ENCODE peak calls at places on chromosome 15, in five cellular contexts. One of them, this sample, is unnamed.

GRCh38 chr15:90159213-90159612 is 41.9 kb upstream of the SEMA4B start:
- DNase-seq in astrocyte: no peak
- DNase-seq in IMR-90: no peak
- DNase-seq in fibroblast of lung: no peak
- DNase-seq in neuronal stem cell: no peak
- DNase-seq in this sample: no peak

GRCh38 chr15:94882071-94882712 is 650.8 kb downstream of the MCTP2 start:
- DNase-seq in IMR-90: no peak
- DNase-seq in fibroblast of lung: no peak
- DNase-seq in neuronal stem cell: no peak
- DNase-seq in astrocyte: no peak
- DNase-seq in this sample: peak; percentile 43

GRCh38 chr15:57923750-57924149 is 141.8 kb downstream of the ALDH1A2 start:
- DNase-seq in IMR-90: no peak
- DNase-seq in astrocyte: no peak
- DNase-seq in neuronal stem cell: no peak
- DNase-seq in fibroblast of lung: peak; percentile 18
- DNase-seq in this sample: no peak

GRCh38 chr15:66484539-66485112 is 12.9 kb downstream of the SNAPC5 start:
- DNase-seq in neuronal stem cell: no peak
- DNase-seq in IMR-90: no peak
- DNase-seq in astrocyte: no peak
- DNase-seq in fibroblast of lung: no peak
- DNase-seq in this sample: no peak

GRCh38 chr15:24835301-24835700 is 119.5 kb upstream of the SNRPN start:
- DNase-seq in IMR-90: no peak
- DNase-seq in neuronal stem cell: no peak
- DNase-seq in astrocyte: no peak
- DNase-seq in fibroblast of lung: no peak
- DNase-seq in this sample: no peak

GRCh38 chr15:72836676-72837325 is 53.2 kb upstream of the ADPGK start:
- DNase-seq in neuronal stem cell: no peak
- DNase-seq in fibroblast of lung: no peak
- DNase-seq in astrocyte: no peak
- DNase-seq in IMR-90: no peak
- DNase-seq in this sample: no peak

GRCh38 chr15:57547243-57547755 is 44.4 kb upstream of the MYZAP start:
- DNase-seq in IMR-90: no peak
- DNase-seq in fibroblast of lung: no peak
- DNase-seq in neuronal stem cell: no peak
- DNase-seq in astrocyte: no peak
- DNase-seq in this sample: no peak

GRCh38 chr15:40333922-40334492 is 6.7 kb downstream of the CCDC9B start:
- DNase-seq in IMR-90: peak; percentile 86
- DNase-seq in neuronal stem cell: no peak
- DNase-seq in fibroblast of lung: peak; percentile 60
- DNase-seq in astrocyte: peak; percentile 66
- DNase-seq in this sample: peak; percentile 87

GRCh38 chr15:66850078-66850991 is 148.3 kb downstream of the SMAD6 start:
- DNase-seq in fibroblast of lung: no peak
- DNase-seq in IMR-90: no peak
- DNase-seq in neuronal stem cell: no peak
- DNase-seq in astrocyte: no peak
- DNase-seq in this sample: peak; percentile 73

GRCh38 chr15:78910836-78911235 is 34.0 kb downstream of the CTSH start:
- DNase-seq in fibroblast of lung: no peak
- DNase-seq in neuronal stem cell: no peak
- DNase-seq in astrocyte: no peak
- DNase-seq in IMR-90: no peak
- DNase-seq in this sample: no peak

GRCh38 chr15:73937313-73937695 is 11.0 kb downstream of the LOXL1 start:
- DNase-seq in neuronal stem cell: no peak
- DNase-seq in IMR-90: no peak
- DNase-seq in fibroblast of lung: no peak
- DNase-seq in astrocyte: no peak
- DNase-seq in this sample: peak; percentile 54

GRCh38 chr15:44308415-44308814 is 19.9 kb downstream of the GOLM2 start:
- DNase-seq in astrocyte: no peak
- DNase-seq in fibroblast of lung: no peak
- DNase-seq in IMR-90: no peak
- DNase-seq in neuronal stem cell: no peak
- DNase-seq in this sample: no peak

GRCh38 chr15:69804786-69805185 is 292.9 kb downstream of the TLE3 start:
- DNase-seq in astrocyte: no peak
- DNase-seq in fibroblast of lung: no peak
- DNase-seq in IMR-90: no peak
- DNase-seq in neuronal stem cell: no peak
- DNase-seq in this sample: no peak

GRCh38 chr15:35705030-35705884 is 159.3 kb upstream of the DPH6 start:
- DNase-seq in IMR-90: no peak
- DNase-seq in fibroblast of lung: no peak
- DNase-seq in neuronal stem cell: no peak
- DNase-seq in astrocyte: no peak
- DNase-seq in this sample: no peak

GRCh38 chr15:86691091-86691490 is 611.4 kb downstream of the AGBL1 start:
- DNase-seq in fibroblast of lung: no peak
- DNase-seq in neuronal stem cell: no peak
- DNase-seq in astrocyte: peak; percentile 2
- DNase-seq in IMR-90: no peak
- DNase-seq in this sample: no peak

GRCh38 chr15:79680721-79681120 is 216.1 kb downstream of the MTHFS start:
- DNase-seq in neuronal stem cell: peak; percentile 56
- DNase-seq in fibroblast of lung: peak; percentile 20
- DNase-seq in astrocyte: peak; percentile 84
- DNase-seq in IMR-90: peak; percentile 88
- DNase-seq in this sample: no peak

GRCh38 chr15:57647791-57648130 is 56.1 kb downstream of the MYZAP start:
- DNase-seq in astrocyte: peak; percentile 30
- DNase-seq in neuronal stem cell: no peak
- DNase-seq in IMR-90: peak; percentile 5
- DNase-seq in fibroblast of lung: peak; percentile 14
- DNase-seq in this sample: peak; percentile 65

GRCh38 chr15:60006808-60007346 is 2.8 kb downstream of the FOXB1 start:
- DNase-seq in neuronal stem cell: no peak
- DNase-seq in IMR-90: no peak
- DNase-seq in astrocyte: no peak
- DNase-seq in fibroblast of lung: no peak
- DNase-seq in this sample: no peak

GRCh38 chr15:60012695-60013094 is 8.6 kb downstream of the FOXB1 start:
- DNase-seq in IMR-90: no peak
- DNase-seq in neuronal stem cell: no peak
- DNase-seq in astrocyte: no peak
- DNase-seq in fibroblast of lung: no peak
- DNase-seq in this sample: no peak

GRCh38 chr15:60009124-60009523 is 5.0 kb downstream of the FOXB1 start:
- DNase-seq in astrocyte: no peak
- DNase-seq in IMR-90: no peak
- DNase-seq in neuronal stem cell: no peak
- DNase-seq in fibroblast of lung: no peak
- DNase-seq in this sample: no peak

GRCh38 chr15:60009581-60010379 is 5.7 kb downstream of the FOXB1 start:
- DNase-seq in neuronal stem cell: peak; percentile 32
- DNase-seq in IMR-90: no peak
- DNase-seq in fibroblast of lung: no peak
- DNase-seq in astrocyte: no peak
- DNase-seq in this sample: no peak

GRCh38 chr15:60010467-60011257 is 6.6 kb downstream of the FOXB1 start:
- DNase-seq in IMR-90: no peak
- DNase-seq in neuronal stem cell: peak; percentile 24
- DNase-seq in fibroblast of lung: no peak
- DNase-seq in astrocyte: no peak
- DNase-seq in this sample: no peak
- H3K27ac ChIP-seq in IMR-90: no peak overlapping the region
- H3K27ac ChIP-seq in neuronal stem cell: no peak overlapping the region
- H3K27ac ChIP-seq in fibroblast of lung: no peak overlapping the region
- H3K27ac ChIP-seq in astrocyte: no peak overlapping the region
- H3K27ac ChIP-seq in this sample: no peak overlapping the region

GRCh38 chr15:91865903-91866302 is 12.4 kb downstream of the SLCO3A1 start:
- DNase-seq in astrocyte: peak; percentile 55
- DNase-seq in IMR-90: peak; percentile 40
- DNase-seq in fibroblast of lung: no peak
- DNase-seq in neuronal stem cell: no peak
- DNase-seq in this sample: no peak
- H3K9ac ChIP-seq in astrocyte: no peak overlapping the region
- H3K9ac ChIP-seq in IMR-90: no peak overlapping the region
- H3K9ac ChIP-seq in fibroblast of lung: no peak overlapping the region
- H3K9ac ChIP-seq in neuronal stem cell: no peak overlapping the region
- H3K9ac ChIP-seq in this sample: no peak overlapping the region

GRCh38 chr15:47624503-47624902 is 92.8 kb upstream of the SEMA6D start:
- DNase-seq in astrocyte: no peak
- DNase-seq in fibroblast of lung: no peak
- DNase-seq in IMR-90: no peak
- DNase-seq in neuronal stem cell: no peak
- DNase-seq in this sample: no peak
- H3K4me3 ChIP-seq in astrocyte: no peak overlapping the region
- H3K4me3 ChIP-seq in fibroblast of lung: no peak overlapping the region
- H3K4me3 ChIP-seq in IMR-90: no peak overlapping the region
- H3K4me3 ChIP-seq in neuronal stem cell: no peak overlapping the region
- H3K4me3 ChIP-seq in this sample: no peak overlapping the region

GRCh38 chr15:91968610-91969009 is 115.1 kb downstream of the SLCO3A1 start:
- DNase-seq in astrocyte: no peak
- DNase-seq in neuronal stem cell: no peak
- DNase-seq in fibroblast of lung: no peak
- DNase-seq in IMR-90: no peak
- DNase-seq in this sample: no peak

GRCh38 chr15:91963051-91963450 is 109.5 kb downstream of the SLCO3A1 start:
- DNase-seq in IMR-90: no peak
- DNase-seq in neuronal stem cell: no peak
- DNase-seq in astrocyte: no peak
- DNase-seq in fibroblast of lung: no peak
- DNase-seq in this sample: no peak

GRCh38 chr15:91967935-91968605 is 114.6 kb downstream of the SLCO3A1 start:
- DNase-seq in IMR-90: peak; percentile 40
- DNase-seq in fibroblast of lung: no peak
- DNase-seq in astrocyte: peak; percentile 39
- DNase-seq in neuronal stem cell: no peak
- DNase-seq in this sample: no peak

GRCh38 chr15:91966181-91966552 is 112.7 kb downstream of the SLCO3A1 start:
- DNase-seq in astrocyte: no peak
- DNase-seq in IMR-90: no peak
- DNase-seq in fibroblast of lung: no peak
- DNase-seq in neuronal stem cell: no peak
- DNase-seq in this sample: no peak

GRCh38 chr15:91965501-91966180 is 112.1 kb downstream of the SLCO3A1 start:
- DNase-seq in neuronal stem cell: no peak
- DNase-seq in fibroblast of lung: peak; percentile 29
- DNase-seq in astrocyte: peak; percentile 66
- DNase-seq in IMR-90: peak; percentile 33
- DNase-seq in this sample: peak; percentile 84
- H3K27ac ChIP-seq in neuronal stem cell: no peak overlapping the region
- H3K27ac ChIP-seq in fibroblast of lung: no peak overlapping the region
- H3K27ac ChIP-seq in astrocyte: peak overlapping the region; percentile 36
- H3K27ac ChIP-seq in IMR-90: no peak overlapping the region
- H3K27ac ChIP-seq in this sample: no peak overlapping the region

GRCh38 chr15:29821416-29822099 is 710 bp downstream of the TJP1 start:
- DNase-seq in astrocyte: peak; percentile 82
- DNase-seq in fibroblast of lung: peak; percentile 79
- DNase-seq in IMR-90: peak; percentile 85
- DNase-seq in neuronal stem cell: peak; percentile 55
- DNase-seq in this sample: peak; percentile 93

GRCh38 chr15:29818141-29818540 is 4.1 kb downstream of the TJP1 start:
- DNase-seq in IMR-90: peak; percentile 19
- DNase-seq in astrocyte: peak; percentile 20
- DNase-seq in neuronal stem cell: no peak
- DNase-seq in fibroblast of lung: no peak
- DNase-seq in this sample: no peak

GRCh38 chr15:29822100-29822684 is at the start of gene TJP1:
- DNase-seq in IMR-90: peak; percentile 74
- DNase-seq in neuronal stem cell: peak; percentile 79
- DNase-seq in astrocyte: peak; percentile 49
- DNase-seq in fibroblast of lung: peak; percentile 77
- DNase-seq in this sample: peak; percentile 93

GRCh38 chr15:29820802-29821160 is 1.5 kb downstream of the TJP1 start:
- DNase-seq in astrocyte: no peak
- DNase-seq in neuronal stem cell: no peak
- DNase-seq in IMR-90: peak; percentile 15
- DNase-seq in fibroblast of lung: peak; percentile 33
- DNase-seq in this sample: no peak

DNA sequence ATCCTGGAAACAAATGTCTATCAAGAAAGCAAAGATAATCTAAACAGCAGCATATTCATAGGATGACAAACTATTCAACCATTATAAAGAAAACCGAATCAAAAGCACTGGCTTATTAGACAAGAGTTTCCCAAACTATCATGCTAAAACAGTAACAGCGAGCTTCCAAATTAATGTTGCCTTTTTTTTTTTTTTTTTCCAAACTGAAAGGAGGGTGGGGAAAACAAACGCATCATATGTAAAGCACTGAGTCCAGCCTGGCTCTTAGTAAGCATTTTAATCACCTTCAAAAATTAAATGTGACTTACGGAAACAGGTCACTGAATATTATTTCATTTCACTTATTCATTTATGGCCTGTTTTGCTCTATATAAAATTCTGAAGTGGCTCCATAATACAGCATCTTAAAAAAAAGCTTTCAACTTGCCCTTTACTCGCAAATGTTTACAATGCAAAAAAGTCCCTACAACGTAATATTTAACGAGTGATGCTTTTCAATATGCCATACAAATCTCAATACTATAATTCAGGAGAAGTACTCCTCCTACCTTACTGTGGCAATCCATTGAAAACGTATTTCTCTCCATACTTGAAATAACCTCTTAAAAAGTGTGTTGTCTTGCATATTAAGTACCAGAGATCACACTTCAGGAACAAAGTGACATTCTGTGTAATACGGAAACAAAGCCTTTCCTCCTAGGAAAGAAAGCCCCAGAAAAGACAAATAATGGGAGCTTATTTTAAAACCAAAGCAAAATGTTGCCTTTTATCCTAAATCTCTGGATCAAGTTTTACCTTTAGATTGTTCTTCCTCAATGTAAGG is 2.1 kb downstream of the TJP1 start:
- DNase-seq in neuronal stem cell: no peak
- DNase-seq in IMR-90: peak; percentile 28
- DNase-seq in fibroblast of lung: no peak
- DNase-seq in astrocyte: no peak
- DNase-seq in this sample: no peak
- H3K9ac ChIP-seq in neuronal stem cell: no peak overlapping the region
- H3K9ac ChIP-seq in IMR-90: peak overlapping the region; percentile 80
- H3K9ac ChIP-seq in fibroblast of lung: peak overlapping the region; percentile 55
- H3K9ac ChIP-seq in astrocyte: peak overlapping the region; percentile 82
- H3K9ac ChIP-seq in this sample: peak overlapping the region; percentile 55

GRCh38 chr15:29266052-29266572 is 3.5 kb downstream of the NSMCE3 start:
- DNase-seq in astrocyte: no peak
- DNase-seq in neuronal stem cell: no peak
- DNase-seq in fibroblast of lung: peak; percentile 37
- DNase-seq in IMR-90: no peak
- DNase-seq in this sample: no peak
- H3K4me3 ChIP-seq in astrocyte: no peak overlapping the region
- H3K4me3 ChIP-seq in neuronal stem cell: no peak overlapping the region
- H3K4me3 ChIP-seq in fibroblast of lung: no peak overlapping the region
- H3K4me3 ChIP-seq in IMR-90: no peak overlapping the region
- H3K4me3 ChIP-seq in this sample: no peak overlapping the region

GRCh38 chr15:98442901-98443300 is 205.4 kb upstream of the IGF1R start:
- DNase-seq in fibroblast of lung: no peak
- DNase-seq in IMR-90: no peak
- DNase-seq in astrocyte: no peak
- DNase-seq in neuronal stem cell: no peak
- DNase-seq in this sample: no peak
- H3K27ac ChIP-seq in fibroblast of lung: no peak overlapping the region
- H3K27ac ChIP-seq in IMR-90: no peak overlapping the region
- H3K27ac ChIP-seq in astrocyte: no peak overlapping the region
- H3K27ac ChIP-seq in neuronal stem cell: peak overlapping the region; percentile 4
- H3K27ac ChIP-seq in this sample: no peak overlapping the region

This sample was measured in kidney.